ENCODE peak calls at places on chromosomes 4 and X, in five cellular contexts. One of them, this sample, is unnamed.

GRCh38 chr4:88750369-88750768 is 52.7 kb upstream of the NAP1L5 start:
- DNase-seq in NCI-H1436: no peak
- DNase-seq in LoVo: no peak
- DNase-seq in tibial nerve: no peak
- DNase-seq in K562: no peak
- DNase-seq in this sample: no peak

GRCh38 chrX:73683236-73683859 is 120.4 kb downstream of the CHIC1 start:
- DNase-seq in NCI-H1436: no peak
- DNase-seq in LoVo: no peak
- DNase-seq in tibial nerve: no peak
- DNase-seq in K562: no peak
- DNase-seq in this sample: no peak

GRCh38 chrX:136742721-136743379 is 37.9 kb downstream of the ARHGEF6 start:
- DNase-seq in NCI-H1436: no peak
- DNase-seq in LoVo: no peak
- DNase-seq in tibial nerve: no peak
- DNase-seq in K562: no peak
- DNase-seq in this sample: no peak

GRCh38 chr4:98779021-98779420 is 120.6 kb upstream of the TSPAN5 start:
- DNase-seq in NCI-H1436: no peak
- DNase-seq in LoVo: no peak
- DNase-seq in tibial nerve: no peak
- DNase-seq in K562: no peak
- DNase-seq in this sample: no peak

GRCh38 chr4:178215309-178215708 is 773.1 kb upstream of the AGA start:
- DNase-seq in NCI-H1436: no peak
- DNase-seq in LoVo: no peak
- DNase-seq in tibial nerve: no peak
- DNase-seq in K562: no peak
- DNase-seq in this sample: no peak

GRCh38 chr4:102705391-102705935 is 55.3 kb downstream of the MANBA start:
- DNase-seq in NCI-H1436: no peak
- DNase-seq in LoVo: no peak
- DNase-seq in tibial nerve: no peak
- DNase-seq in K562: no peak
- DNase-seq in this sample: no peak

GRCh38 chrX:96436105-96436504 is 248.5 kb upstream of the DIAPH2 start:
- DNase-seq in NCI-H1436: no peak
- DNase-seq in LoVo: no peak
- DNase-seq in tibial nerve: no peak
- DNase-seq in K562: no peak
- DNase-seq in this sample: no peak

GRCh38 chrX:11899091-11899490 is 141.1 kb downstream of the MSL3 start:
- DNase-seq in NCI-H1436: no peak
- DNase-seq in LoVo: no peak
- DNase-seq in tibial nerve: no peak
- DNase-seq in K562: no peak
- DNase-seq in this sample: no peak

This sample was measured in progenitor cell of endocrine pancreas.